ENCODE peak calls at places on chromosome 16, in four cellular contexts. Y, E, Q and H are unnamed samples.
A peak's percentile ranks its signal among the peaks of the same experiment; 100 is the strongest.

GRCh38 chr16:29675811-29676643 is 3.0 kb upstream of the QPRT start:
- DNase-seq in Y (no peak), E (no peak), Q (no peak), H (no peak)

GRCh38 chr16:83513006-83513755 is 294.6 kb upstream of the HSBP1 start:
- DNase-seq in E (no peak), Y (no peak), Q (peak; percentile 78), H (no peak)

GRCh38 chr16:66798162-66798561 is 3.2 kb downstream of the TERB1 start:
- DNase-seq in E (no peak), Q (peak; percentile 3), Y (no peak), H (no peak)

GRCh38 chr16:68335175-68335574 is 24.4 kb downstream of the PRMT7 start:
- DNase-seq in Y (no peak), Q (no peak), E (no peak), H (no peak)

GRCh38 chr16:80723091-80723490 is 81.3 kb downstream of the CDYL2 start:
- DNase-seq in Y (no peak), Q (no peak), E (no peak), H (no peak)

GRCh38 chr16:13779676-13780075 is 140.3 kb upstream of the ERCC4 start:
- DNase-seq in Q (no peak), E (no peak), Y (no peak), H (no peak)

GRCh38 chr16:13307255-13307654 is 405.9 kb downstream of the SHISA9 start:
- DNase-seq in Y (no peak), Q (peak; percentile 85), E (no peak), H (no peak)

GRCh38 chr16:24309222-24309905 is 53.2 kb downstream of the CACNG3 start:
- DNase-seq in Q (peak; percentile 2), Y (no peak), E (no peak), H (no peak)

GRCh38 chr16:65373095-65373494 is 251.2 kb upstream of the CDH11 start:
- DNase-seq in E (no peak), Q (no peak), Y (no peak), H (no peak)

GRCh38 chr16:3020604-3021448 is 658 bp downstream of the TNFRSF12A start:
- DNase-seq in Y (peak; percentile 68), E (peak; percentile 43), Q (peak; percentile 80), H (peak; percentile 94)